ENCODE peak calls at places on chromosomes 11 and 22, in eight cellular contexts. Q, L, X, R, D, N, T and H are unnamed samples.

GRCh38 chr22:27391092-27391770 is 410.3 kb downstream of the MN1 start:
- DNase-seq in Q (peak), N (no peak), X (no peak), T (no peak), L (peak), R (peak), D (no peak), H (peak)

GRCh38 chr22:30396871-30397655 is at the start of gene SEC14L2:
- DNase-seq in L (peak), X (peak), N (no peak), R (peak), Q (peak), T (peak), D (peak), H (peak)

GRCh38 chr11:47607380-47607779 is 13.2 kb upstream of the C1QTNF4 start:
- DNase-seq in D (no peak), R (no peak), L (no peak), T (peak), Q (peak), X (no peak), N (no peak), H (no peak)

GRCh38 chr11:84247931-84248330 is 961.8 kb upstream of the CCDC90B start:
- DNase-seq in Q (peak), R (no peak), N (no peak), T (no peak), X (no peak), L (no peak), D (no peak), H (peak)

GRCh38 chr11:120137611-120138521 is at the start of gene TRIM29:
- DNase-seq in Q (no peak), X (no peak), T (no peak), L (no peak), R (peak), N (no peak), D (no peak), H (peak)

GRCh38 chr11:67490727-67491065 is 7.9 kb downstream of the AIP start:
- DNase-seq in N (no peak), R (no peak), T (no peak), D (no peak), Q (no peak), X (peak), L (no peak), H (no peak)

GRCh38 chr11:20536784-20537183 is 62.6 kb upstream of the SLC6A5 start:
- DNase-seq in N (no peak), R (no peak), X (no peak), D (no peak), L (no peak), Q (no peak), T (no peak), H (no peak)

GRCh38 chr22:42472671-42473070 is 40.5 kb upstream of the NFAM1 start:
- DNase-seq in L (no peak), D (no peak), T (no peak), Q (no peak), N (no peak), X (no peak), R (no peak), H (no peak)

GRCh38 chr11:94675239-94675638 is 92.9 kb upstream of the AMOTL1 start:
- DNase-seq in Q (no peak), T (no peak), X (no peak), R (no peak), L (no peak), D (no peak), N (no peak), H (no peak)

GRCh38 chr11:863389-864117 is 20.9 kb downstream of the TSPAN4 start:
- DNase-seq in N (no peak), X (no peak), D (no peak), L (no peak), Q (no peak), R (no peak), T (no peak), H (no peak)

GRCh38 chr11:73907191-73907590 is 30.4 kb downstream of the PAAF1 start:
- DNase-seq in R (no peak), D (no peak), N (no peak), X (no peak), L (peak), Q (peak), T (peak), H (peak)